ENCODE peak calls at places on chromosomes 1 and 21, in ten cellular contexts. One of them, this sample, is unnamed.

GRCh38 chr21:39904457-39904856 is 37.2 kb downstream of the PCP4 start:
- DNase-seq in CD4-positive, alpha-beta T cell: no peak
- DNase-seq in body of pancreas: no peak
- DNase-seq in CD8-positive, alpha-beta memory T cell: no peak
- DNase-seq in Kasumi-1: no peak
- DNase-seq in hepatic stellate cell: no peak
- DNase-seq in T-helper 1 cell: no peak
- DNase-seq in osteoblast: peak
- DNase-seq in transverse colon: no peak
- DNase-seq in choroid plexus epithelial cell: no peak
- DNase-seq in this sample: no peak

GRCh38 chr21:31972622-31973021 is 99.8 kb downstream of the HUNK start:
- DNase-seq in CD4-positive, alpha-beta T cell: no peak
- DNase-seq in body of pancreas: no peak
- DNase-seq in CD8-positive, alpha-beta memory T cell: no peak
- DNase-seq in Kasumi-1: no peak
- DNase-seq in hepatic stellate cell: no peak
- DNase-seq in T-helper 1 cell: no peak
- DNase-seq in osteoblast: no peak
- DNase-seq in transverse colon: no peak
- DNase-seq in choroid plexus epithelial cell: no peak
- DNase-seq in this sample: no peak

GRCh38 chr1:1069061-1069710 is 4.9 kb downstream of the RNF223 start:
- DNase-seq in CD4-positive, alpha-beta T cell: peak
- DNase-seq in body of pancreas: peak
- DNase-seq in CD8-positive, alpha-beta memory T cell: peak
- DNase-seq in Kasumi-1: no peak
- DNase-seq in hepatic stellate cell: peak
- DNase-seq in T-helper 1 cell: peak
- DNase-seq in osteoblast: peak
- DNase-seq in transverse colon: peak
- DNase-seq in choroid plexus epithelial cell: peak
- DNase-seq in this sample: no peak

GRCh38 chr1:88191917-88192316 is 492.2 kb upstream of the PKN2 start:
- DNase-seq in CD4-positive, alpha-beta T cell: no peak
- DNase-seq in body of pancreas: no peak
- DNase-seq in CD8-positive, alpha-beta memory T cell: no peak
- DNase-seq in Kasumi-1: no peak
- DNase-seq in hepatic stellate cell: no peak
- DNase-seq in T-helper 1 cell: no peak
- DNase-seq in osteoblast: no peak
- DNase-seq in transverse colon: no peak
- DNase-seq in choroid plexus epithelial cell: no peak
- DNase-seq in this sample: no peak

GRCh38 chr1:76154213-76154956 is 79.8 kb downstream of the ST6GALNAC3 start:
- DNase-seq in CD4-positive, alpha-beta T cell: peak
- DNase-seq in body of pancreas: peak
- DNase-seq in CD8-positive, alpha-beta memory T cell: peak
- DNase-seq in Kasumi-1: peak
- DNase-seq in hepatic stellate cell: peak
- DNase-seq in T-helper 1 cell: peak
- DNase-seq in osteoblast: peak
- DNase-seq in transverse colon: peak
- DNase-seq in choroid plexus epithelial cell: peak
- DNase-seq in this sample: peak

GRCh38 chr1:199218065-199218464 is 579.2 kb downstream of the PTPRC start:
- DNase-seq in CD4-positive, alpha-beta T cell: no peak
- DNase-seq in body of pancreas: no peak
- DNase-seq in CD8-positive, alpha-beta memory T cell: peak
- DNase-seq in Kasumi-1: no peak
- DNase-seq in hepatic stellate cell: no peak
- DNase-seq in T-helper 1 cell: peak
- DNase-seq in osteoblast: no peak
- DNase-seq in transverse colon: no peak
- DNase-seq in choroid plexus epithelial cell: no peak
- DNase-seq in this sample: no peak

GRCh38 chr1:147496571-147496970 is 44.7 kb upstream of the BCL9 start:
- DNase-seq in CD4-positive, alpha-beta T cell: no peak
- DNase-seq in body of pancreas: peak
- DNase-seq in CD8-positive, alpha-beta memory T cell: no peak
- DNase-seq in Kasumi-1: peak
- DNase-seq in hepatic stellate cell: no peak
- DNase-seq in T-helper 1 cell: no peak
- DNase-seq in osteoblast: peak
- DNase-seq in transverse colon: peak
- DNase-seq in choroid plexus epithelial cell: peak
- DNase-seq in this sample: no peak

GRCh38 chr1:23615423-23615822 is 56.1 kb upstream of the ID3 start:
- DNase-seq in CD4-positive, alpha-beta T cell: no peak
- DNase-seq in body of pancreas: no peak
- DNase-seq in CD8-positive, alpha-beta memory T cell: no peak
- DNase-seq in Kasumi-1: no peak
- DNase-seq in hepatic stellate cell: no peak
- DNase-seq in T-helper 1 cell: no peak
- DNase-seq in osteoblast: no peak
- DNase-seq in transverse colon: no peak
- DNase-seq in choroid plexus epithelial cell: no peak
- DNase-seq in this sample: no peak

GRCh38 chr1:21919520-21919919 is 17.6 kb downstream of the HSPG2 start:
- DNase-seq in CD4-positive, alpha-beta T cell: no peak
- DNase-seq in body of pancreas: no peak
- DNase-seq in CD8-positive, alpha-beta memory T cell: no peak
- DNase-seq in Kasumi-1: no peak
- DNase-seq in hepatic stellate cell: peak
- DNase-seq in T-helper 1 cell: no peak
- DNase-seq in osteoblast: peak
- DNase-seq in transverse colon: no peak
- DNase-seq in choroid plexus epithelial cell: peak
- DNase-seq in this sample: no peak

GRCh38 chr1:180170569-180170968 is 15.9 kb downstream of the QSOX1 start:
- DNase-seq in CD4-positive, alpha-beta T cell: no peak
- DNase-seq in body of pancreas: no peak
- DNase-seq in CD8-positive, alpha-beta memory T cell: no peak
- DNase-seq in Kasumi-1: no peak
- DNase-seq in hepatic stellate cell: no peak
- DNase-seq in T-helper 1 cell: no peak
- DNase-seq in osteoblast: no peak
- DNase-seq in transverse colon: peak
- DNase-seq in choroid plexus epithelial cell: no peak
- DNase-seq in this sample: peak

GRCh38 chr1:831522-831921 is 92.2 kb upstream of the SAMD11 start:
- DNase-seq in CD4-positive, alpha-beta T cell: no peak
- DNase-seq in body of pancreas: no peak
- DNase-seq in CD8-positive, alpha-beta memory T cell: no peak
- DNase-seq in Kasumi-1: no peak
- DNase-seq in hepatic stellate cell: no peak
- DNase-seq in T-helper 1 cell: no peak
- DNase-seq in osteoblast: no peak
- DNase-seq in transverse colon: no peak
- DNase-seq in choroid plexus epithelial cell: no peak
- DNase-seq in this sample: no peak

GRCh38 chr1:6263716-6264115 is 2.8 kb upstream of the GPR153 start:
- DNase-seq in CD4-positive, alpha-beta T cell: no peak
- DNase-seq in body of pancreas: no peak
- DNase-seq in CD8-positive, alpha-beta memory T cell: no peak
- DNase-seq in Kasumi-1: no peak
- DNase-seq in hepatic stellate cell: no peak
- DNase-seq in T-helper 1 cell: no peak
- DNase-seq in osteoblast: no peak
- DNase-seq in transverse colon: no peak
- DNase-seq in choroid plexus epithelial cell: no peak
- DNase-seq in this sample: no peak

GRCh38 chr21:42406201-42406601 is 2.5 kb downstream of the UBASH3A start:
- DNase-seq in CD4-positive, alpha-beta T cell: peak
- DNase-seq in body of pancreas: no peak
- DNase-seq in CD8-positive, alpha-beta memory T cell: peak
- DNase-seq in Kasumi-1: no peak
- DNase-seq in hepatic stellate cell: no peak
- DNase-seq in T-helper 1 cell: peak
- DNase-seq in osteoblast: no peak
- DNase-seq in transverse colon: peak
- DNase-seq in choroid plexus epithelial cell: no peak
- DNase-seq in this sample: no peak

GRCh38 chr1:116125761-116126160 is 14.6 kb downstream of the MAB21L3 start:
- DNase-seq in CD4-positive, alpha-beta T cell: no peak
- DNase-seq in body of pancreas: no peak
- DNase-seq in CD8-positive, alpha-beta memory T cell: no peak
- DNase-seq in Kasumi-1: no peak
- DNase-seq in hepatic stellate cell: no peak
- DNase-seq in T-helper 1 cell: no peak
- DNase-seq in osteoblast: no peak
- DNase-seq in transverse colon: peak
- DNase-seq in choroid plexus epithelial cell: no peak
- DNase-seq in this sample: no peak

This sample was measured in tibial artery.